ENCODE peak calls at places on chromosomes 7 and 10, in ten cellular contexts. L is HEK293T; P is heart right ventricle; N is Caki2; G is foreskin fibroblast; T is lower lobe of right lung; I is LoVo; S is HCT116; M is upper lobe of left lung; U is activated CD4-positive, alpha-beta T cell treated with anti-CD3 and anti-CD28 coated beads for 24 hours. A is an unnamed sample.

GRCh38 chr10:61192042-61192441 is 248.1 kb upstream of the RHOBTB1 start:
- DNase-seq in N (no peak), M (no peak), G (no peak), S (no peak), L (no peak), I (no peak), P (no peak), U (no peak), T (no peak), A (no peak)

GRCh38 chr7:7446616-7447015 is 89.1 kb downstream of the COL28A1 start:
- DNase-seq in L (no peak), P (no peak), G (no peak), M (no peak), N (no peak), U (no peak), I (no peak), S (no peak), T (no peak), A (no peak)

GRCh38 chr7:31055501-31055900 is 3.4 kb downstream of the ADCYAP1R1 start:
- DNase-seq in G (no peak), T (no peak), S (no peak), U (no peak), N (no peak), P (no peak), L (no peak), I (no peak), M (no peak), A (no peak)

GRCh38 chr7:88218836-88219605 is 817 bp downstream of the SRI start:
- DNase-seq in P (peak), S (no peak), L (peak), I (no peak), T (peak), U (no peak), M (peak), N (peak), G (peak), A (no peak)

GRCh38 chr7:83738436-83738835 is 89.5 kb upstream of the SEMA3E start:
- DNase-seq in G (no peak), I (no peak), S (no peak), T (no peak), U (no peak), P (no peak), L (no peak), N (no peak), M (no peak), A (no peak)

GRCh38 chr7:15906436-15906835 is 220.0 kb upstream of the MEOX2 start:
- DNase-seq in I (no peak), T (peak), P (no peak), M (peak), L (no peak), N (no peak), G (no peak), S (no peak), U (no peak), A (no peak)

GRCh38 chr7:124162667-124163066 is 129.8 kb upstream of the TMEM229A start:
- DNase-seq in T (no peak), M (no peak), L (no peak), S (no peak), N (no peak), I (no peak), P (no peak), G (no peak), U (no peak), A (no peak)

GRCh38 chr10:79069325-79070090 is 742 bp downstream of the ZMIZ1 start:
- DNase-seq in U (no peak), I (no peak), P (peak), N (no peak), M (peak), T (peak), L (peak), G (no peak), S (no peak), A (no peak)

GRCh38 chr10:63671317-63671937 is 150.2 kb downstream of the REEP3 start:
- DNase-seq in I (no peak), M (no peak), U (no peak), T (no peak), G (peak), P (peak), N (no peak), L (no peak), S (no peak), A (no peak)

GRCh38 chr7:84216477-84216876 is 21.9 kb upstream of the SEMA3A start:
- DNase-seq in I (no peak), L (no peak), G (no peak), U (no peak), T (no peak), P (no peak), S (no peak), M (no peak), N (no peak), A (no peak)

GRCh38 chr7:30865821-30866220 is 45.8 kb upstream of the AQP1 start:
- DNase-seq in U (no peak), P (no peak), G (no peak), L (no peak), I (no peak), T (no peak), N (no peak), S (no peak), M (no peak), A (no peak)

GRCh38 chr10:510415-510881 is 179.0 kb downstream of the DIP2C start:
- DNase-seq in G (no peak), T (no peak), S (no peak), U (no peak), N (no peak), I (no peak), M (no peak), L (no peak), P (no peak), A (no peak)

GRCh38 chr7:93920496-93921189 is 892 bp upstream of the GNG11 start:
- DNase-seq in T (no peak), N (peak), G (no peak), U (no peak), I (no peak), S (no peak), P (no peak), L (no peak), M (no peak), A (no peak)

GRCh38 chr10:86027346-86027745 is 339.2 kb downstream of the GRID1 start:
- DNase-seq in N (no peak), T (no peak), G (no peak), S (no peak), I (no peak), P (no peak), L (no peak), M (no peak), U (no peak), A (no peak)